ENCODE peak calls at places on chromosomes 11 and 22, in eight cellular contexts. G, K, M, F, E, Z, T and S are unnamed samples.

GRCh38 chr11:108685419-108686161 is 20.7 kb downstream of the DDX10 start:
- DNase-seq in G (no peak), K (no peak), M (no peak), F (peak), E (no peak), Z (peak), T (peak), S (no peak)

GRCh38 chr11:132821027-132821426 is 711.3 kb downstream of the OPCML start:
- DNase-seq in G (peak), K (peak), M (no peak), F (no peak), E (no peak), Z (peak), T (peak), S (no peak)

GRCh38 chr11:67055812-67056211 is 835 bp upstream of the RHOD start:
- DNase-seq in G (no peak), K (peak), M (no peak), F (no peak), E (peak), Z (peak), T (peak), S (no peak)

GRCh38 chr11:106306942-106307341 is 229.5 kb downstream of the AASDHPPT start:
- DNase-seq in G (no peak), K (no peak), M (no peak), F (no peak), E (no peak), Z (no peak), T (peak), S (no peak)

GRCh38 chr22:40420341-40421081 is 50.1 kb downstream of the SGSM3 start:
- DNase-seq in G (no peak), K (no peak), M (no peak), F (no peak), E (no peak), Z (no peak), T (no peak), S (no peak)

GRCh38 chr11:64516226-64516625 is 74.8 kb upstream of the SLC22A12 start:
- DNase-seq in G (peak), K (no peak), M (no peak), F (no peak), E (no peak), Z (no peak), T (no peak), S (peak)

GRCh38 chr11:13942908-13943505 is 19.5 kb upstream of the SPON1 start:
- DNase-seq in G (no peak), K (peak), M (no peak), F (peak), E (no peak), Z (peak), T (peak), S (no peak)

GRCh38 chr11:122747358-122747757 is 90.9 kb upstream of the CRTAM start:
- DNase-seq in G (no peak), K (no peak), M (no peak), F (no peak), E (no peak), Z (peak), T (no peak), S (no peak)

GRCh38 chr11:13955971-13956421 is 6.5 kb upstream of the SPON1 start:
- DNase-seq in G (peak), K (no peak), M (peak), F (peak), E (peak), Z (peak), T (peak), S (peak)

GRCh38 chr11:8809605-8810272 is 101.2 kb upstream of the AKIP1 start:
- DNase-seq in G (no peak), K (no peak), M (no peak), F (no peak), E (peak), Z (no peak), T (peak), S (peak)
- H3K4me3 ChIP-seq in G (no peak), K (peak), M (peak), F (no peak), E (peak), Z (peak), T (peak), S (no peak)

GRCh38 chr22:42439021-42439420 is 6.8 kb upstream of the NFAM1 start:
- DNase-seq in G (no peak), K (no peak), M (no peak), F (no peak), E (no peak), Z (no peak), T (no peak), S (no peak)
- H3K4me2 ChIP-seq in G (no peak), K (no peak), M (no peak), F (no peak), E (peak), Z (no peak), T (no peak), S (no peak)

DNA sequence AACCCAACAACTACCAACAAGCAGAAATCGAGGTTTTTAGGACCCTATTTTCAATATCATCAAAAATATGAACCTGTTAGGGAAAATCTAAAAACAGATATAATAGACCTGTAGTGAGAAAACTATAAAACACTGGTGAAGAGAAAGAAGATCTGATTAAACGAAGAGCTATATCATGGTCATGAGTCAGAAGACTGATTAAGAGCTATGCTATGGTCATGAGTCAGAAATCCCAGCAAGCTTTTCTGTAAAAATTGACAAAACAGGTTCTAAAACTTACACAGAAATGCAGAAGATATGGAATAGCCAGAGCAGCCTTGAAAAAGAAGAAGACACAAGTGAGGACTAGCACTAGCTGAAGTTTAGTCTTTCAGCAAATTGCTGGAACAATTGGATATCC is 345.0 kb downstream of the TBC1D22A start:
- DNase-seq in G (no peak), K (peak), M (no peak), F (peak), E (no peak), Z (peak), T (peak), S (no peak)
- H3K4me3 ChIP-seq in G (no peak), K (no peak), M (no peak), F (no peak), E (no peak), Z (no peak), T (no peak), S (no peak)

GRCh38 chr22:44697423-44698179 is 4.4 kb upstream of the PRR5 start:
- DNase-seq in G (peak), K (peak), M (peak), F (peak), E (peak), Z (peak), T (peak), S (peak)
- H3K4me2 ChIP-seq in G (no peak), K (no peak), M (no peak), F (no peak), E (no peak), Z (no peak), T (peak), S (no peak)

DNA sequence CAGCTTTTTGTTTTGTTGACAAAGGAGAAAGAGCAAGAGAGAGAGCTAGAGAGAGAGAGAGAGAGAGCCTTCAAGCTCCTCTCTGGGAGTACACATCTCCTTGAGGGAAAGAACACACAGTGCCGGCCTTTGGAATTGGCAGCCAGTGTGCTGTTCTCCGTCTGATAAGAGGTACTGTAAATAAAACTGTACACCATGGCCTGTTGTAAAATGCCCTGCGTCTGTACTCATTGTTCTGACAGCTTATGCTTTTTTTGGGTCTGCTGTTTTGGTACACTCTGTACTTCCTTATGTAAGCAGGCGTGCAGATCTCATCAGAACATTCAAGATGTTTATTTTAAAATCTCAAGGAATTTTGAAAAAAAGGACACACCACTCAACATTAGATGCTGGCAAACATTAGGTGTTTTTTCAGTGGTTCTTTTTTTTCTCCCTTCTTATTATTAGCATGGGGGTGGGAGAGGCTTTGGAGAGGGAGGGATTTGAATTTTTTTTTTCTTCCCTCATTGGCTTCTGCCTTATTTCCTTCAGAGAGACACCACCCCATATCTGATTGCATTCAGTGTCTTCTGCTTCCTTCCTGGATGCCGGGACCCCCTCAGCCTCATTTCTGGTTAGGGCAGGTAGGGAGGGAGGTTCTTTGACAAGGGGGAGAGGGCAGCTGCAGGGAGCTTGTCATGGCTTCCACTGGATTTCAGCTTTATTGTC is 116.8 kb upstream of the NNMT start:
- DNase-seq in G (no peak), K (no peak), M (no peak), F (peak), E (no peak), Z (no peak), T (no peak), S (no peak)
- H3K4me3 ChIP-seq in G (no peak), K (no peak), M (no peak), F (no peak), E (no peak), Z (no peak), T (no peak), S (no peak)

DNA sequence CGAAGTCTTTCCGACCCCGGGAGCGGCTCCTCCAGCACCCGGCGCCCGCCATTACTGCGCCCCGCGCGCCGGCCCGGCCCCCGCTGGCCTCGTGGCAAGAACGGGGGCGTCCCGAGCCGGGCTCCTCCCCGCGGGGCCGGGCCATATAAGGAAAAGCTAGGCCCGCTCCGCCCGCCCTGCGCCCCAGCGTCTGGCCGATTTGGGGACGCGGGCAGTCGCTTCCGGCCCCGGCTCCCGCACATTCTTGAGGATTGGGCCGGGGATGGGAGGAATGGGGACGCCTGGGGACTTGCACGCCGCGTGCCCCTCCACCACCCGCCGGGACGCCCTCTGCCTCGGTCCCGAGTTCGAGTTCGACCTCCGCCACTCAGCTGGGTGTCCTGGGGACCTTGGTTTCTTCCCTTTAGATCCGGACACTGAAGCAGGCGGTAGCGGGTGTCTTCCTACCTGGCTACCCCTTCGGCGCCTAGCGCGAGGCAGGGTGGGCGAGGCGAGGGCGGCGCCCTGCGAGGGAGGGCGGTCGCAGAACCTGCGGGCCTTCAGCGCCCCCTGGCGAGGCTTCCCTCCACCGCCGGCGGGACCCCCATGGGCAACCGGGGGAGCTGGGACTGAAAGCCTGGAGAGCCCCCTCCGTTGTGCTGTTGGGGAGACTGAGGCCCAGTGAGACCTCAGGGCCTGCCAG is 3.8 kb downstream of the SMTN start:
- DNase-seq in G (peak), K (peak), M (peak), F (peak), E (peak), Z (peak), T (peak), S (peak)
- H3K4me2 ChIP-seq in G (peak), K (peak), M (peak), F (peak), E (peak), Z (peak), T (peak), S (peak)

GRCh38 chr11:22130462-22131053 is 62.3 kb upstream of the ANO5 start:
- DNase-seq in G (peak), K (no peak), M (peak), F (no peak), E (peak), Z (no peak), T (peak), S (no peak)
- H3K4me3 ChIP-seq in G (no peak), K (no peak), M (no peak), F (no peak), E (no peak), Z (no peak), T (no peak), S (no peak)

GRCh38 chr11:35980646-35981402 is 37.0 kb downstream of the LDLRAD3 start:
- DNase-seq in G (no peak), K (no peak), M (no peak), F (peak), E (no peak), Z (peak), T (no peak), S (no peak)
- H3K4me2 ChIP-seq in G (no peak), K (no peak), M (no peak), F (no peak), E (no peak), Z (peak), T (no peak), S (no peak)

DNA sequence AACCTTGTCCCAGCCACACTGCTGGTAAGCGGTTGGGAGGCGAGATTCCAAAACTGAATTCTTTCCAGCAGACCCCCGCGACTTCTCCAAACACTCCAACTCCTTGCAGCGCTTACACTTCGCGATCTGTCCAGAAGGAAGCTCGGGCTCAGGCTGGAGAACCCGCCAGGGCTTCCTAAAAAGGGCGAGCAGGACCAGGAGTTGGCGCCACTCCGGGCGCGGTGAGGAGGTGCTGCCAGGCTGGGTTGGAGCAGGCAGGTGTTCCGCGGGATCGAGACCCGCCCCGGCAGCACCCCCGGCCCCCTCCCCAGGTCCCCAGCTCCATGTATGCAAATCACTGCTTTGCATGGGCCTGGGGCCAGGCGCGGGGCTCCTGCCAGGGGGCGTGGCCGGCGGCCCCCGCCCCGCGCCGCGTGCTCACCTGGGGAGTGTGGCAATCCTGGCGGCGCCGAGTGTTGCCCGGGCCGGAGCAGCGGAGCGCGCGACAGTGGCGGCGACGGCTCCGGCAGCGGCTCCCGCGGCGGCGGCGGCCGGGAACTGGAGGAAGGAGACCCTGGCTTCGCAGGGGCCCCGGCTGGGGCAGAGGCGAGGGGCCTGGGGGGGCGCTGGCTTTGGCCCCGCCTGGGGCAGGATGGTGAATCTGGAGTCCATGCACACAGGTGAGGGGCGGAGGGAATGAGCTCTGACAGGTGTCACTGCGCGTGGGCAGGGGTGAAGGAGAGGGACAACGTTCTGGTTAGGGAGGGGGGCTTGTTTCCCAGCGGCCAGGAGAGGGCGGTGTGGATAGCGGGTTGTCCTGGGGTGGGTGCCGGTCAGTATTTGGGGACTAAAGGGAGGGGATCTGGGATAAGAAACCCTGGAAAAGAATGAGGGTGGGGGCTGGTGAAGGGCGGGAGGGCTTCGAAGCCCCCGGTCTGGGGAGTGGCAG is at the start of gene POU2F3:
- DNase-seq in G (peak), K (no peak), M (no peak), F (no peak), E (peak), Z (no peak), T (no peak), S (no peak)
- H3K4me3 ChIP-seq in G (no peak), K (peak), M (no peak), F (no peak), E (peak), Z (no peak), T (no peak), S (no peak)